ENCODE peak calls at places on chromosomes 2 and 18, in seven cellular contexts. One of them, this sample, is unnamed.
A peak's percentile ranks its signal among the peaks of the same experiment; 100 is the strongest.

GRCh38 chr18:69158949-69159348 is 241.7 kb upstream of the DOK6 start:
- DNase-seq in fibroblast of lung: no peak
- DNase-seq in kidney tubule cell: no peak
- DNase-seq in stimulated activated CD8-positive, alpha-beta memory T cell treated with anti-CD3 and anti-CD28 coated beads, Interleukin-12 subunit alpha, Interleukin-12 subunit beta, amount 100 ng/mL, for 1 hour: no peak
- DNase-seq in heart right ventricle: no peak
- DNase-seq in NCI-H1694 treated with DMSO at 0.1 percent for 48 hours: no peak
- DNase-seq in amygdala: no peak
- DNase-seq in this sample: no peak

GRCh38 chr2:227374158-227374557 is 4.9 kb downstream of the TM4SF20 start:
- DNase-seq in kidney tubule cell: no peak
- DNase-seq in stimulated activated CD8-positive, alpha-beta memory T cell treated with anti-CD3 and anti-CD28 coated beads, Interleukin-12 subunit alpha, Interleukin-12 subunit beta, amount 100 ng/mL, for 1 hour: no peak
- DNase-seq in amygdala: no peak
- DNase-seq in NCI-H1694 treated with DMSO at 0.1 percent for 48 hours: no peak
- DNase-seq in fibroblast of lung: peak; percentile 95
- DNase-seq in heart right ventricle: no peak
- DNase-seq in this sample: no peak

GRCh38 chr18:48826806-48827205 is 124.0 kb downstream of the SMAD7 start:
- DNase-seq in stimulated activated CD8-positive, alpha-beta memory T cell treated with anti-CD3 and anti-CD28 coated beads, Interleukin-12 subunit alpha, Interleukin-12 subunit beta, amount 100 ng/mL, for 1 hour: no peak
- DNase-seq in kidney tubule cell: no peak
- DNase-seq in heart right ventricle: no peak
- DNase-seq in fibroblast of lung: no peak
- DNase-seq in NCI-H1694 treated with DMSO at 0.1 percent for 48 hours: no peak
- DNase-seq in amygdala: no peak
- DNase-seq in this sample: no peak

GRCh38 chr18:71831039-71831438 is 713.1 kb downstream of the CBLN2 start:
- DNase-seq in amygdala: no peak
- DNase-seq in fibroblast of lung: peak; percentile 25
- DNase-seq in stimulated activated CD8-positive, alpha-beta memory T cell treated with anti-CD3 and anti-CD28 coated beads, Interleukin-12 subunit alpha, Interleukin-12 subunit beta, amount 100 ng/mL, for 1 hour: no peak
- DNase-seq in NCI-H1694 treated with DMSO at 0.1 percent for 48 hours: no peak
- DNase-seq in heart right ventricle: no peak
- DNase-seq in kidney tubule cell: peak; percentile 42
- DNase-seq in this sample: no peak

GRCh38 chr2:98828793-98829371 is 98.0 kb upstream of the MGAT4A start:
- DNase-seq in fibroblast of lung: no peak
- DNase-seq in kidney tubule cell: no peak
- DNase-seq in heart right ventricle: no peak
- DNase-seq in NCI-H1694 treated with DMSO at 0.1 percent for 48 hours: no peak
- DNase-seq in stimulated activated CD8-positive, alpha-beta memory T cell treated with anti-CD3 and anti-CD28 coated beads, Interleukin-12 subunit alpha, Interleukin-12 subunit beta, amount 100 ng/mL, for 1 hour: no peak
- DNase-seq in amygdala: no peak
- DNase-seq in this sample: no peak

GRCh38 chr2:234423884-234424283 is 73.0 kb downstream of the ARL4C start:
- DNase-seq in fibroblast of lung: no peak
- DNase-seq in heart right ventricle: no peak
- DNase-seq in stimulated activated CD8-positive, alpha-beta memory T cell treated with anti-CD3 and anti-CD28 coated beads, Interleukin-12 subunit alpha, Interleukin-12 subunit beta, amount 100 ng/mL, for 1 hour: no peak
- DNase-seq in amygdala: no peak
- DNase-seq in kidney tubule cell: no peak
- DNase-seq in NCI-H1694 treated with DMSO at 0.1 percent for 48 hours: no peak
- DNase-seq in this sample: no peak

GRCh38 chr18:48122376-48122775 is 191.9 kb upstream of the SMAD2 start:
- DNase-seq in amygdala: no peak
- DNase-seq in kidney tubule cell: no peak
- DNase-seq in NCI-H1694 treated with DMSO at 0.1 percent for 48 hours: no peak
- DNase-seq in fibroblast of lung: no peak
- DNase-seq in heart right ventricle: no peak
- DNase-seq in stimulated activated CD8-positive, alpha-beta memory T cell treated with anti-CD3 and anti-CD28 coated beads, Interleukin-12 subunit alpha, Interleukin-12 subunit beta, amount 100 ng/mL, for 1 hour: no peak
- DNase-seq in this sample: no peak

GRCh38 chr2:177263451-177264208 is 897 bp downstream of the NFE2L2 start:
- DNase-seq in heart right ventricle: peak; percentile 99
- DNase-seq in stimulated activated CD8-positive, alpha-beta memory T cell treated with anti-CD3 and anti-CD28 coated beads, Interleukin-12 subunit alpha, Interleukin-12 subunit beta, amount 100 ng/mL, for 1 hour: peak; percentile 89
- DNase-seq in NCI-H1694 treated with DMSO at 0.1 percent for 48 hours: peak; percentile 89
- DNase-seq in kidney tubule cell: peak; percentile 97
- DNase-seq in amygdala: peak; percentile 94
- DNase-seq in fibroblast of lung: peak; percentile 98
- DNase-seq in this sample: peak; percentile 98

GRCh38 chr2:227370791-227371312 is 8.3 kb downstream of the TM4SF20 start:
- DNase-seq in fibroblast of lung: peak; percentile 94
- DNase-seq in kidney tubule cell: peak; percentile 41
- DNase-seq in stimulated activated CD8-positive, alpha-beta memory T cell treated with anti-CD3 and anti-CD28 coated beads, Interleukin-12 subunit alpha, Interleukin-12 subunit beta, amount 100 ng/mL, for 1 hour: no peak
- DNase-seq in NCI-H1694 treated with DMSO at 0.1 percent for 48 hours: no peak
- DNase-seq in amygdala: no peak
- DNase-seq in heart right ventricle: no peak
- DNase-seq in this sample: no peak

This sample was measured in NCI-H345.